ENCODE peak calls at places on chromosomes 5 and 9, in nine cellular contexts. I is neural progenitor cell; L is CD8-positive, alpha-beta T cell; V is left lung; K is tibial artery; U is prostate gland; E is mammary epithelial cell; Z is ovary; R is thoracic aorta. D is an unnamed sample. For H3K36me3, the result is how much of the 10 kb centered on the place peaks cover.

GRCh38 chr5:164362835-164363234 is 857.4 kb downstream of the MAT2B start:
- DNase-seq in R (no peak), I (no peak), L (no peak), Z (no peak), U (no peak), K (no peak), E (no peak), V (no peak), D (no peak)

GRCh38 chr5:109947667-109948066 is 257.9 kb downstream of the MAN2A1 start:
- DNase-seq in K (no peak), Z (no peak), U (no peak), I (no peak), L (no peak), E (peak), V (no peak), R (no peak), D (no peak)

GRCh38 chr5:14143843-14144585 is 872 bp downstream of the TRIO start:
- DNase-seq in K (peak), V (peak), E (peak), U (no peak), Z (peak), I (peak), R (no peak), L (no peak), D (no peak)

GRCh38 chr9:91127653-91128052 is 234.1 kb downstream of the AUH start:
- DNase-seq in L (no peak), R (no peak), Z (no peak), I (no peak), V (no peak), U (no peak), K (no peak), E (peak), D (no peak)

GRCh38 chr5:95075079-95075478 is 209.8 kb downstream of the MCTP1 start:
- DNase-seq in K (no peak), I (no peak), V (no peak), L (no peak), U (no peak), Z (no peak), E (no peak), R (no peak), D (no peak)

GRCh38 chr9:72480931-72481330 is 40.5 kb upstream of the TMC1 start:
- DNase-seq in K (no peak), E (no peak), U (no peak), R (no peak), L (no peak), Z (no peak), V (no peak), I (no peak), D (no peak)

GRCh38 chr9:98248737-98249474 is 6.5 kb downstream of the TBC1D2 start:
- DNase-seq in I (no peak), L (no peak), V (peak), Z (no peak), U (peak), E (peak), K (peak), R (no peak), D (peak)

GRCh38 chr5:59790399-59791130 is 103.0 kb downstream of the PDE4D start:
- DNase-seq in K (no peak), I (no peak), Z (no peak), V (no peak), E (no peak), L (no peak), R (no peak), U (peak), D (no peak)

GRCh38 chr5:164359260-164359930 is 854.0 kb downstream of the MAT2B start:
- DNase-seq in K (no peak), V (no peak), I (no peak), R (no peak), L (no peak), Z (no peak), E (no peak), U (no peak), D (no peak)

GRCh38 chr9:73073337-73074175 is 78.1 kb upstream of the ANXA1 start:
- DNase-seq in U (no peak), V (no peak), I (no peak), L (no peak), R (no peak), K (no peak), Z (no peak), E (no peak), D (no peak)

GRCh38 chr9:69601698-69602097 is 70.5 kb downstream of the APBA1 start:
- DNase-seq in Z (no peak), L (no peak), I (no peak), E (no peak), K (no peak), R (no peak), U (no peak), V (no peak), D (no peak)

GRCh38 chr5:139223481-139223880 is 25.3 kb upstream of the SIL1 start:
- DNase-seq in V (no peak), K (no peak), R (no peak), E (no peak), L (no peak), U (no peak), Z (no peak), I (no peak), D (no peak)

GRCh38 chr9:84823426-84824271 is 154.1 kb downstream of the NTRK2 start:
- DNase-seq in R (no peak), U (no peak), Z (no peak), L (no peak), I (no peak), V (no peak), E (peak), K (peak), D (no peak)

GRCh38 chr5:119368238-119368630 is 12.4 kb downstream of the TNFAIP8 start:
- DNase-seq in V (no peak), R (no peak), K (no peak), I (no peak), L (no peak), Z (no peak), U (no peak), E (no peak), D (no peak)

GRCh38 chr5:164252-164651 is 27.0 kb upstream of the LRRC14B start:
- DNase-seq in I (no peak), V (no peak), E (no peak), U (no peak), L (no peak), Z (no peak), R (no peak), K (peak), D (no peak)

GRCh38 chr9:75265525-75265972 is 177.2 kb downstream of the OSTF1 start:
- DNase-seq in K (no peak), R (no peak), V (no peak), Z (peak), E (peak), I (peak), U (peak), L (no peak), D (no peak)

GRCh38 chr5:5882706-5883105 is 460.2 kb downstream of the ICE1 start:
- DNase-seq in L (no peak), E (no peak), K (no peak), U (no peak), V (no peak), R (no peak), Z (no peak), I (no peak), D (no peak)

GRCh38 chr5:154460172-154460571 is 14.4 kb downstream of the SAP30L start:
- DNase-seq in V (no peak), K (no peak), I (no peak), U (no peak), R (no peak), L (no peak), Z (no peak), E (no peak), D (no peak)

GRCh38 chr5:150412319-150413175 is at the start of gene CD74:
- DNase-seq in L (peak), Z (peak), U (peak), R (peak), I (peak), V (peak), E (peak), K (peak), D (peak)

GRCh38 chr5:83199126-83199525 is 121.8 kb downstream of the XRCC4 start:
- DNase-seq in V (no peak), E (no peak), Z (no peak), L (no peak), K (no peak), U (no peak), R (no peak), I (no peak), D (no peak)

GRCh38 chr5:137260820-137261541 is 238.1 kb downstream of the SPOCK1 start:
- DNase-seq in I (peak), R (no peak), Z (no peak), L (no peak), E (no peak), K (no peak), V (no peak), U (no peak), D (no peak)

GRCh38 chr5:135930029-135930948 is 24.5 kb downstream of the LECT2 start:
- DNase-seq in Z (no peak), R (no peak), L (no peak), V (peak), K (no peak), E (no peak), U (no peak), I (peak), D (no peak)

GRCh38 chr5:93221-93980 is 1.4 kb downstream of the PLEKHG4B start:
- DNase-seq in Z (no peak), V (no peak), L (no peak), U (no peak), R (no peak), E (no peak), K (peak), I (no peak), D (no peak)

GRCh38 chr9:120985759-120986353 is 59.3 kb upstream of the TRAF1 start:
- DNase-seq in E (peak), V (no peak), R (no peak), U (peak), Z (no peak), I (peak), K (no peak), L (no peak), D (peak)

GRCh38 chr9:122252796-122253195 is 11.8 kb downstream of the RBM18 start:
- DNase-seq in Z (no peak), V (no peak), R (no peak), E (no peak), I (no peak), K (no peak), U (no peak), L (no peak), D (no peak)

GRCh38 chr9:81588148-81588874 is 101.0 kb downstream of the TLE1 start:
- DNase-seq in V (no peak), U (peak), K (peak), Z (no peak), R (peak), I (no peak), E (no peak), L (no peak), D (peak)

GRCh38 chr9:79788662-79789061 is 216.9 kb downstream of the TLE4 start:
- DNase-seq in L (no peak), R (no peak), V (no peak), K (no peak), U (no peak), Z (no peak), E (no peak), I (no peak), D (no peak)

GRCh38 chr9:20271723-20272122 is 350.6 kb downstream of the MLLT3 start:
- DNase-seq in E (no peak), Z (no peak), L (no peak), R (no peak), V (no peak), K (no peak), I (no peak), U (no peak), D (no peak)
- TF ChIP-seq CTCF in E (peak), Z (no peak), L (no peak), R (no peak), V (no peak), K (no peak), I (peak), U (no peak), D (peak)

DNA sequence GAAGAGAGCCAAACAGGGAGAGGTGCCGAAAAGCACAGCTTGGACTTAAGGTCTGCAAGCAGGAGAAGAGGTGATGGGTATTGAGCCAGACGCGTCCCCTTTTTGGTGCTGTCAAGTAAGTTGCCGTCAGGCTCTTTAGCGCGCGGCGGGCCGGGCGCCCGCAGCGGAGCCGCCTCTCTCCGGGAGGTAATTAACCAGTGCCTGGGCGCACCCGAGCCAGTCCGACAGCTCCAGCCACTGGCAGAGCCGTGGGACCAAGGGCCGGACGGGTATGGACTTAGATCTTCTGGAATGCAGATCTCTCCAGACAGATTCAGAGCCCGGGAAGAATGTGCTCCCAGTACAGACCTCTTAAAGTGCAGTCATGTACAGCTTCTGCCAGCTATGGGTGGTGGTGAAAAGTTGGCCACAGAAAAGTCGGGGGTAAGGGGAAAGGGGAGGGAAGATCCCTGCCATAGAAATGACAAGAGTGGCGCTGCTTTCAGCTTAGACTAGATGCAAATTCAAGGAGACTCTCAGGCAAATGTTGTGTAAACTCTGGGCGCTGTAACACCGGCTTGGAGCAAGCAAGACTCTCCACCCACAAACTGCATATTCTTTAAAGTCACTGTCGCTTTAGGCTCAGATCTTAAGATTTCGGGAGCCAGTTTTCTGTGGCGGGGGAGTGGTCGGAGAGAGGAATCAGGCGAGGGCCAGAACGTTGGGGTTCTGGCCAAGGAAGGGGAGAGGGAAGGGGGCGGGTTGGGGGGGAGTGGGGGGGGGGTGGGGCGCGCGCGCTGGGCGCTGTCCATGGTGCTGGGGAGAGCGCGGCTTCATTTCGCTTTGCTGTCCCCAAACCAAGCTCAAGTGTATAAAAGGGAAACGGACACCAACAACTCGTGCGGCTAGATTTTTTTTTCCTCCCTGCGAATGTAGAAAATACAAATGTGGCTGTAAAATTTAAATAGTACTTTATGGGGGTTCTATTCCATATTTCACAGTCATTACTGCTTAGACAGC is 29.2 kb downstream of the NR2F1 start:
- DNase-seq in U (no peak), L (no peak), V (no peak), E (peak), R (no peak), Z (no peak), K (no peak), I (peak), D (no peak)
- H3K4me3 ChIP-seq in U (no peak), L (no peak), V (no peak), E (no peak), R (no peak), Z (no peak), K (no peak), I (peak), D (peak)

GRCh38 chr9:93238953-93239352 is 55.0 kb downstream of the WNK2 start:
- DNase-seq in E (no peak), I (no peak), Z (no peak), K (no peak), R (no peak), L (no peak), V (peak), U (no peak), D (no peak)

GRCh38 chr9:93236541-93237206 is 52.7 kb downstream of the WNK2 start:
- DNase-seq in I (no peak), E (no peak), L (no peak), V (peak), U (no peak), Z (no peak), K (no peak), R (no peak), D (no peak)

GRCh38 chr9:93235278-93235960 is 51.5 kb downstream of the WNK2 start:
- DNase-seq in Z (no peak), V (peak), L (no peak), E (no peak), I (no peak), R (no peak), U (no peak), K (no peak), D (no peak)

GRCh38 chr9:93239526-93239925 is 55.6 kb downstream of the WNK2 start:
- DNase-seq in U (no peak), K (no peak), E (no peak), L (no peak), I (no peak), V (no peak), R (no peak), Z (no peak), D (no peak)

DNA sequence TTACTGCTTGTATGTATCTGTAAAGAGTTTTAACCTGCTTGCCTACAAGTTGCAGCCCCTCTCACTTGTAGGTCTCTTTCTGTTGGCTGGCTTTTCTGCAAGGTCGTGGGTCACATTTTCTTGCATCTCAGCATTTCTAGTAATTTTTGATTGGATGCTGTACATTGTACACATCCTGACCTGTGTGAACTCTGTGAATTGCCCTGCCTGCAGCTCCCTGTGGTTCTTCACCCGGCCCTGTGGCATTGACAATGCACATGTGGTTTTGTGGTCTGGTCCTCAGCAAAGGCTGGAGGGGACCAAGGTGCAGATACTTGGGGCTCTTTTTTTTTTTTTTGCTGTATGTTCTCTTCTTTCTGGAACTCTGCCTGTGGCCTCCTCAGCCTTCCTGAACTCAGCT is 53.6 kb downstream of the WNK2 start:
- DNase-seq in E (no peak), R (no peak), L (no peak), V (peak), Z (no peak), K (no peak), I (no peak), U (no peak), D (no peak)
- H3K36me3 ChIP-seq in E (under half), R (under half), L (under half), V (under half), Z (under half), K (under half), I (under half), U (under half), D (under half)

GRCh38 chr5:74641778-74642542 is 1.4 kb upstream of the ENC1 start:
- DNase-seq in K (no peak), E (peak), U (peak), L (no peak), Z (peak), R (peak), I (peak), V (no peak), D (no peak)
- TF ChIP-seq CTCF in K (peak), E (peak), U (no peak), L (peak), Z (no peak), R (peak), I (peak), V (peak), D (peak)

DNA sequence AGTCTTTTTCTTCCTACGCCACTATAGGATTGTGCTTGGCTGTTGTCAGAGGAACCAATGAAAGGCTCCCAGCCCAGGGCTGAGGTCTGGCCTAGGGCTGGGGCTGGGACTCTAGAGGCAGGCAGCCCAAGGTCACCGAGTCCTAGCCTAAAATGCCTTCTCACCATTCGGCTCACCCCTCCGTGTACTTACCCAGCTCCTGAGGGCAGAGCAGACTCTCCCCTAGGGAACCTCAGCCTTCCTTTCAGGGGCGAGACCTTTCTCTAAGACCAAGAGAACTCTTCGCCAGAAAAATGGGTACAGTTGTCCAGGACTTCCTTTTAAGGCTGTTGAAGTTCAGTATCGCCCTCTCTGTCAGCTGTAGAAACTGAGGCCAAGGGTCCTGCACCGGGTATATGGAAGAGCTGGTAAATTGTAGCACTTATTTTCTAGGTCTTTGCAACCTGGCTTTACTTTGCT is 1.7 kb upstream of the SPRY4 start:
- DNase-seq in K (no peak), I (no peak), R (no peak), L (no peak), V (no peak), U (no peak), Z (no peak), E (no peak), D (no peak)
- H3K4me3 ChIP-seq in K (no peak), I (peak), R (peak), L (no peak), V (peak), U (peak), Z (no peak), E (peak), D (peak)

GRCh38 chr5:176497852-176498251 is 39.4 kb downstream of the RNF44 start:
- DNase-seq in V (no peak), K (no peak), E (peak), I (no peak), L (no peak), U (no peak), R (no peak), Z (no peak), D (no peak)
- H3K36me3 ChIP-seq in V (half or more), K (half or more), E (under half), I (under half), L (half or more), U (under half), R (half or more), Z (under half), D (under half)

DNA sequence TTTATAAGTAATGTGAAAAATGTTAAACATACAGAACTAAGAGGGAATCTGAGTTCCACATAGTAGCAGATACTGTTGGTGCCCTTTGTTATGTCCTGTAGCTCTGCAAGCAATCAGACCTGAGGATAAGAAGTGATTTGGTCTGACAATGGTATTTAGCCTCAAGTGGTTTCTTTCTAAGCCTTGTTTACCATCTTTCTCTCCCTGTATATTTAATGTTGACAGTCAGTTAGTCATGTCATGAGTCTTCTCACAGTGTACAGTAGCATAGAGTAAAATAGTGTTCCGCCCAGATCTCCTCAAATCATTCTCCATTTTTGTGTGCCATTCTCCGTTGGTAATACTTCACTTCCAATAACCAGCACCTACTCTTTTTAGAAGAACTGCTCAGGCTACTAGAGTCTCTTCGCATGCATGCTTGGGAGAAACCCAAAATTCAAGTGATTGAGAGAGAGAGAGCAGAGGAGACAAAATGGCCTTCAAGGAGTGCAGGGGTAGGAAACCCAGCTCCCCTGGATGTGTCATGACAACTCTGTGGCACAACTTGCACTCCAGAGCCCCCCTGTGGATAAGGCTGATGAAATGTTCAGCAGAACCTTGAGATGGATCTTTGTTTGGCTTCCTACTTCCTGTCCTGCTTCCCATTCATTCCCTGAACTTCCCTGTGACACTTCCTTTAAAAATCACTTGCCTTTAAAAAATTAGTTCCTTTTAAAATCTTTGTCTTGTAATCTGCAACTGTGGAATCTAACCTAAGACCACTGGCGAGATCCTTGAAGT is 129.2 kb upstream of the FST start:
- DNase-seq in R (no peak), K (no peak), Z (no peak), V (no peak), U (no peak), E (no peak), L (no peak), I (no peak), D (no peak)
- TF ChIP-seq CTCF in R (no peak), K (no peak), Z (no peak), V (no peak), U (no peak), E (no peak), L (no peak), I (no peak), D (no peak)

DNA sequence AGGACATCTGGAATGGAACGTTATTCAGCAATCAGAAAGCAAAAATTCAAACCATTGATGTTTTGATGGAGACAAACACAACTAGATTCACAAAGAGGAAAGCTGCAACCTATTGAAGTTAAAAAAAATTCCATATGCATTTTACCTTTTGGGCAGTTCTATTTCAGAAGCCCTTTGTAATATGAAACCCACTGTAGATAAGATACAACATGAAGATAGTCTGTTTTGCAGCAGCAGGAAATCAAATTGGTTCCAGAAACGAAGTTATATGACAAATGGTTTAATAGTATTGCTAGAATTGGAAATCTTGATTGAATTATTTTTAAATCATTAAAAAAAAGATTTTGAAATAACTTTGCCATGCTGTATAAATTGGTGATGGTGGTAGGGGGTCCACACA is 872 bp downstream of the LIX1 start:
- DNase-seq in L (no peak), E (no peak), V (no peak), I (no peak), R (no peak), K (no peak), U (no peak), Z (no peak), D (no peak)
- H3K4me3 ChIP-seq in L (no peak), E (no peak), V (no peak), I (peak), R (no peak), K (no peak), U (no peak), Z (no peak), D (no peak)